ENCODE peak calls at places on chromosomes 3 and 15, in seven cellular contexts. O is GM18507; W is activated effector memory CD4-positive, alpha-beta T cell treated with anti-CD3 and anti-CD28 coated beads, Interleukin-2, amount 50 U/mL, for 16 hours; X is AG08395; C is Calu3; H is stomach; G is fibroblast of the conjunctiva. A is an unnamed sample.

GRCh38 chr15:52417501-52417900 is 111.2 kb downstream of the MYO5A start:
- DNase-seq in O (no peak), W (no peak), X (peak), C (no peak), H (no peak), G (no peak), A (no peak)

GRCh38 chr3:62968128-62968527 is 92.9 kb upstream of the CADPS start:
- DNase-seq in O (no peak), W (no peak), X (no peak), C (no peak), H (no peak), G (no peak), A (no peak)

GRCh38 chr3:127091376-127091775 is 101.6 kb upstream of the PRR23E start:
- DNase-seq in O (no peak), W (no peak), X (no peak), C (no peak), H (no peak), G (no peak), A (no peak)

GRCh38 chr3:152360966-152361365 is 92.2 kb downstream of the MBNL1 start:
- DNase-seq in O (no peak), W (no peak), X (no peak), C (no peak), H (no peak), G (no peak), A (no peak)

GRCh38 chr3:142888484-142889262 is at the start of gene PCOLCE2:
- DNase-seq in O (no peak), W (no peak), X (peak), C (peak), H (no peak), G (no peak), A (no peak)

GRCh38 chr3:69647081-69647480 is 92.2 kb upstream of the MITF start:
- DNase-seq in O (no peak), W (no peak), X (no peak), C (no peak), H (no peak), G (no peak), A (no peak)

GRCh38 chr3:170513674-170514073 is 72.2 kb downstream of the SLC7A14 start:
- DNase-seq in O (no peak), W (no peak), X (no peak), C (no peak), H (no peak), G (no peak), A (no peak)

GRCh38 chr3:54731697-54732445 is 196.0 kb downstream of the LRTM1 start:
- DNase-seq in O (no peak), W (no peak), X (no peak), C (no peak), H (no peak), G (no peak), A (no peak)

GRCh38 chr3:65811050-65811766 is 227.5 kb downstream of the MAGI1 start:
- DNase-seq in O (no peak), W (no peak), X (peak), C (no peak), H (no peak), G (peak), A (no peak)

GRCh38 chr3:108863799-108864135 is 41.2 kb downstream of the TRAT1 start:
- DNase-seq in O (no peak), W (no peak), X (no peak), C (peak), H (no peak), G (no peak), A (no peak)

GRCh38 chr15:41291065-41291631 is 41.2 kb downstream of the OIP5 start:
- DNase-seq in O (no peak), W (no peak), X (no peak), C (no peak), H (no peak), G (no peak), A (peak)

GRCh38 chr3:168884353-168884903 is 779.1 kb downstream of the MECOM start:
- DNase-seq in O (no peak), W (no peak), X (peak), C (peak), H (peak), G (peak), A (no peak)

GRCh38 chr15:68725736-68726135 is 95.0 kb downstream of the ANP32A start:
- DNase-seq in O (no peak), W (no peak), X (peak), C (no peak), H (peak), G (no peak), A (no peak)

GRCh38 chr3:134677196-134677986 is 26.6 kb upstream of the KY start:
- DNase-seq in O (no peak), W (no peak), X (no peak), C (peak), H (no peak), G (no peak), A (no peak)

GRCh38 chr3:14770591-14770990 is 48.2 kb upstream of the FGD5 start:
- DNase-seq in O (no peak), W (peak), X (no peak), C (no peak), H (no peak), G (no peak), A (no peak)

GRCh38 chr15:52709172-52709979 is 30.2 kb upstream of the ATOSA start:
- DNase-seq in O (peak), W (no peak), X (no peak), C (peak), H (peak), G (no peak), A (peak)

GRCh38 chr3:16865335-16865734 is 19.4 kb upstream of the PLCL2 start:
- DNase-seq in O (no peak), W (no peak), X (no peak), C (no peak), H (no peak), G (no peak), A (no peak)

GRCh38 chr3:137105277-137105977 is 147.6 kb downstream of the IL20RB start:
- DNase-seq in O (no peak), W (no peak), X (peak), C (peak), H (no peak), G (peak), A (peak)

GRCh38 chr15:59410448-59410896 is 27.5 kb upstream of the FAM81A start:
- DNase-seq in O (no peak), W (no peak), X (no peak), C (peak), H (peak), G (no peak), A (peak)

GRCh38 chr15:40358492-40359353 is 704 bp downstream of the DISP2 start:
- DNase-seq in O (no peak), W (peak), X (no peak), C (peak), H (no peak), G (no peak), A (no peak)

GRCh38 chr3:138390582-138390932 is 42.2 kb downstream of the MRAS start:
- DNase-seq in O (no peak), W (no peak), X (no peak), C (no peak), H (no peak), G (no peak), A (no peak)

GRCh38 chr15:68450192-68450591 is 18.2 kb upstream of the ITGA11 start:
- DNase-seq in O (no peak), W (no peak), X (no peak), C (no peak), H (no peak), G (no peak), A (no peak)

GRCh38 chr3:127035672-127036071 is 52.8 kb downstream of the PLXNA1 start:
- DNase-seq in O (no peak), W (no peak), X (peak), C (peak), H (peak), G (peak), A (no peak)

GRCh38 chr3:184688251-184688851 is 23.5 kb downstream of the MAGEF1 start:
- DNase-seq in O (no peak), W (peak), X (peak), C (no peak), H (no peak), G (peak), A (no peak)

GRCh38 chr15:57647791-57648130 is 56.1 kb downstream of the MYZAP start:
- DNase-seq in O (no peak), W (no peak), X (no peak), C (peak), H (peak), G (no peak), A (no peak)

GRCh38 chr15:73771380-73772095 is 18.4 kb upstream of the INSYN1 start:
- DNase-seq in O (no peak), W (no peak), X (no peak), C (no peak), H (no peak), G (no peak), A (no peak)

GRCh38 chr3:150725548-150725947 is 21.8 kb upstream of the ERICH6 start:
- DNase-seq in O (no peak), W (no peak), X (no peak), C (peak), H (peak), G (no peak), A (no peak)

GRCh38 chr3:173841334-173841733 is 443.8 kb downstream of the NLGN1 start:
- DNase-seq in O (no peak), W (no peak), X (no peak), C (no peak), H (no peak), G (no peak), A (no peak)

GRCh38 chr15:63908986-63909385 is 75.2 kb upstream of the HERC1 start:
- DNase-seq in O (no peak), W (no peak), X (peak), C (no peak), H (no peak), G (no peak), A (no peak)

GRCh38 chr3:190321789-190322603 is at the start of gene CLDN1:
- DNase-seq in O (peak), W (peak), X (peak), C (peak), H (peak), G (peak), A (peak)

GRCh38 chr3:135487261-135487660 is 478.3 kb upstream of the PPP2R3A start:
- DNase-seq in O (no peak), W (no peak), X (no peak), C (no peak), H (no peak), G (no peak), A (no peak)

GRCh38 chr3:105715372-105715771 is 153.4 kb downstream of the CBLB start:
- DNase-seq in O (no peak), W (no peak), X (peak), C (no peak), H (no peak), G (peak), A (no peak)

A was measured in naive B cell.